ENCODE peak calls at places on chromosomes 5 and 9, in nine cellular contexts. V, R, Z, B, P, C, X, Y and D are unnamed samples.

GRCh38 chr5:134435525-134435924 is 23.8 kb upstream of the CDKN2AIPNL start:
- DNase-seq in R (no peak), P (peak), V (no peak), B (peak), Y (peak), C (no peak), X (no peak), Z (peak), D (no peak)

GRCh38 chr9:27338527-27338903 is 41.6 kb upstream of the EQTN start:
- DNase-seq in Y (no peak), B (no peak), Z (no peak), P (no peak), V (no peak), C (no peak), R (no peak), X (no peak), D (no peak)

GRCh38 chr9:82148849-82149544 is 160.4 kb downstream of the SPATA31D1 start:
- DNase-seq in B (peak), V (peak), Z (no peak), Y (no peak), R (no peak), X (no peak), C (peak), P (peak), D (peak)

GRCh38 chr5:77425998-77426659 is 66.0 kb downstream of the WDR41 start:
- DNase-seq in V (peak), B (no peak), C (no peak), R (no peak), P (peak), X (peak), Y (peak), Z (no peak), D (no peak)

GRCh38 chr5:56607551-56607950 is 207.8 kb upstream of the MAP3K1 start:
- DNase-seq in Y (no peak), V (peak), P (peak), C (no peak), R (no peak), B (no peak), Z (no peak), X (no peak), D (peak)

GRCh38 chr5:3103241-3103855 is 351.9 kb upstream of the IRX2 start:
- DNase-seq in P (no peak), X (no peak), Z (no peak), Y (no peak), B (no peak), C (no peak), R (no peak), V (no peak), D (no peak)

GRCh38 chr5:60929024-60929423 is 15.8 kb downstream of the ERCC8 start:
- DNase-seq in X (no peak), Y (no peak), Z (no peak), R (no peak), B (no peak), V (peak), P (peak), C (no peak), D (no peak)

GRCh38 chr5:129382921-129383672 is 77.0 kb upstream of the ADAMTS19 start:
- DNase-seq in P (peak), V (peak), B (no peak), Z (no peak), R (no peak), C (no peak), Y (no peak), X (no peak), D (no peak)

GRCh38 chr9:36436909-36437308 is 36.8 kb upstream of the RNF38 start:
- DNase-seq in X (no peak), C (no peak), B (no peak), Y (no peak), R (no peak), V (peak), P (peak), Z (no peak), D (no peak)

GRCh38 chr9:134222018-134222573 is 57.7 kb upstream of the RNU6ATAC start:
- DNase-seq in Y (no peak), B (no peak), Z (peak), V (no peak), P (no peak), C (no peak), X (no peak), R (no peak), D (no peak)

GRCh38 chr5:139565411-139566305 is 4.5 kb downstream of the UBE2D2 start:
- DNase-seq in Z (no peak), P (peak), X (no peak), B (no peak), V (peak), Y (no peak), R (no peak), C (no peak), D (no peak)

GRCh38 chr5:5306696-5307095 is 115.8 kb upstream of the ICE1 start:
- DNase-seq in R (no peak), C (no peak), X (no peak), V (peak), B (peak), P (peak), Z (no peak), Y (peak), D (no peak)

GRCh38 chr9:84514421-84514820 is 155.1 kb upstream of the NTRK2 start:
- DNase-seq in P (no peak), X (no peak), B (no peak), Y (no peak), Z (no peak), V (no peak), C (no peak), R (no peak), D (no peak)